ENCODE peak calls at places on chromosomes 4 and X, in four cellular contexts. U is A673, J is endothelial cell of umbilical vein, T is H1. G is an unnamed sample.

GRCh38 chr4:73922766-73923630 is 53.8 kb downstream of the CXCL1 start:
- DNase-seq in U (peak), T (no peak), J (peak), G (peak)

GRCh38 chr4:61468091-61468720 is 268.1 kb downstream of the ADGRL3 start:
- DNase-seq in J (no peak), T (no peak), U (no peak), G (peak)

GRCh38 chr4:75514131-75514948 is at the start of the genes RCHY1 and THAP6:
- DNase-seq in U (peak), J (peak), T (peak), G (peak)

GRCh38 chrX:34874763-34875162 is 67.8 kb upstream of the FAM47B start:
- DNase-seq in J (no peak), T (no peak), U (no peak), G (peak)

GRCh38 chr4:153153339-153153851 is 50.8 kb upstream of the TRIM2 start:
- DNase-seq in U (peak), J (peak), T (peak), G (peak)

GRCh38 chr4:107261241-107261874 is 225.2 kb upstream of the DKK2 start:
- DNase-seq in U (peak), T (no peak), J (no peak), G (peak)

GRCh38 chrX:110665636-110666035 is 130.0 kb downstream of the CHRDL1 start:
- DNase-seq in U (peak), J (no peak), T (peak), G (peak)

GRCh38 chrX:2540426-2540942 is 39.7 kb upstream of the DHRSX start:
- DNase-seq in U (no peak), T (no peak), J (no peak), G (no peak)

GRCh38 chr4:47419296-47419695 is 44.2 kb downstream of the COMMD8 start:
- DNase-seq in T (no peak), U (no peak), J (no peak), G (no peak)
- TF ChIP-seq CTCF in T (no peak), U (no peak), J (no peak), G (no peak)

GRCh38 chr4:182893490-182893889 is 23.7 kb downstream of the DCTD start:
- DNase-seq in T (peak), J (no peak), U (no peak), G (no peak)

GRCh38 chr4:182885738-182886077 is 31.5 kb downstream of the DCTD start:
- DNase-seq in J (no peak), T (no peak), U (no peak), G (no peak)

GRCh38 chr4:182888894-182889293 is 28.3 kb downstream of the DCTD start:
- DNase-seq in U (no peak), J (no peak), T (no peak), G (no peak)

GRCh38 chr4:182886768-182887167 is 30.4 kb downstream of the DCTD start:
- DNase-seq in T (no peak), U (no peak), J (no peak), G (no peak)

GRCh38 chr4:182890202-182890601 is 27.0 kb downstream of the DCTD start:
- DNase-seq in J (no peak), T (no peak), U (no peak), G (no peak)
- H3K27ac ChIP-seq in J (no peak), T (no peak), U (no peak), G (no peak)

GRCh38 chr4:8861576-8862279 is 9.9 kb downstream of the HMX1 start:
- DNase-seq in U (no peak), T (no peak), J (no peak), G (no peak)
- TF ChIP-seq EZH2 in U (peak), T (peak), J (peak), G (no peak)

GRCh38 chrX:150451953-150452352 is 88.8 kb downstream of the MAMLD1 start:
- DNase-seq in J (no peak), T (no peak), U (no peak), G (no peak)

GRCh38 chrX:150446151-150446550 is 83.0 kb downstream of the MAMLD1 start:
- DNase-seq in T (no peak), U (peak), J (peak), G (no peak)

GRCh38 chrX:150446995-150447394 is 83.9 kb downstream of the MAMLD1 start:
- DNase-seq in J (peak), T (no peak), U (peak), G (no peak)

GRCh38 chrX:150450519-150451177 is 87.5 kb downstream of the MAMLD1 start:
- DNase-seq in U (peak), J (no peak), T (no peak), G (no peak)

DNA sequence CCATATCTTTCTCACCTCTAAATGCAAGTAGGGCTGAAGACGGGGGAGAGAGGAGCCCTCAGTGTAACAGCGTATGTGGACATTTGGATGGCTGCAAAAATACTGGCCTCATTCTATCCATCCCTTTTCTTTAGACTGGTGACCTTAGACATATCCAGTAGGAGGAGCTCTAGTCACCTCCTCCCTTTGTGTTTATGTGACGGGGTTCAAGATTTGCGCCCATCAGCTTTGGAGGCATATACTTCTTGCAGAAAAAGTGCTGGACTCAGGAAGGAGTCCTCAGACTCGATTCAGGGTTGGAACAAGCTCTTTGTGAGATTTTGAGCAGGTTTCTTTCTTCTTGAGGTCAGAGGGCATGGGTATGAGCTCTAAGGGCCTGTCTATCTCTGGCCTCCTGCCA is 86.2 kb downstream of the MAMLD1 start:
- DNase-seq in U (no peak), J (no peak), T (no peak), G (no peak)
- TF ChIP-seq CTCF in U (peak), J (no peak), T (peak), G (peak)

DNA sequence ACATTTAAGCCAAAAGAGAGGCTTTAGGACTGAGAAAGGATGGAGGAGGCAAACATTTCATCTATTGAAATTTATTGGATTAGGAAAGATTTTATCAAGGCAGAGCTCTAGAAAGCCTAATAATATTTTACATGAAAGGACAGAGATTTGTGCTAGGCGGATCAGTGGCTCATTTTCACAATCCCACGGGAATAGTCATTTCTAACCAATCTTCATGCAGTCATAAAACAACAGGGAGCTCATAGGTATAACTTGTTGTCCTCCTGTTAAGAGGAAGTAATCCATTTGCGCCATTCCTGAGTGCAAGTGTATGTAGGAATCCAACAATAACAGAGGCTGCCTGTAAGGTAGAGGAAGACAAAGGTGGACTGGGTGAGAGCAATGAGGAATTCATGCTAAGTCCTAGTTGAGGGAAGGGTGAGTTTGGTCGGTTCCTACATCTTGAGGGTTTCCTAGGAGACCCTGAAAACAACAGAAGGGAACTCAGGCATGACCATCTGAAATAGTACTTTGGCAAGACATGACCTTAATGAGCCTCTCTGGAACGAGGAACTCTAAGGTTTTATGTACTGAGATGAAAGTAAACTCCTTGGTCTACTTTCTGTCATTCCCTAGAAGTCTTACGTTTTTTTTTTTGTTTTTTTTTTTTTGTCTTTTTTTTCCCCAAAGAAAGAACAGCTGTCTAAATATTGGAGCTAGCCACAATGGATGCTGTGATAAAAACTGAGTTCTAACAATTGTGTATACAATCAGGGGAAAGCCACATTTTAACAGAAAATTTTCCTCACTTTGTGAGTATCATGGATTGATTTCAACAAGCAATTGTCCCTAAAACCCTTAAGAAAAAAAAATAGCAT is 89.7 kb downstream of the GEMIN8 start:
- DNase-seq in U (no peak), T (no peak), J (no peak), G (no peak)
- H3K27ac ChIP-seq in U (no peak), T (no peak), J (no peak), G (no peak)